ENCODE peak calls at places on chromosomes 7 and 10, in seven cellular contexts. L is HEK293T, R is WTC11, O is K562, Z is H1, Y is HepG2, Q is GM12878. F is an unnamed sample.

GRCh38 chr7:127678947-127679346 is 27.0 kb downstream of the SND1 start:
- DNase-seq in O (no peak), Z (no peak), L (no peak), Y (no peak), R (no peak), Q (peak), F (no peak)

GRCh38 chr7:156861212-156861611 is 31.8 kb downstream of the LMBR1 start:
- DNase-seq in L (no peak), Q (no peak), Z (no peak), R (no peak), O (no peak), Y (no peak), F (no peak)

GRCh38 chr7:39616138-39616537 is 7.2 kb upstream of the RALA start:
- DNase-seq in Z (no peak), L (no peak), Q (no peak), O (no peak), R (no peak), Y (no peak), F (no peak)

GRCh38 chr10:124564881-124565280 is 103.3 kb downstream of the LHPP start:
- DNase-seq in Y (no peak), Z (no peak), O (no peak), R (no peak), L (no peak), Q (no peak), F (no peak)

GRCh38 chr7:130912910-130913720 is 179.1 kb upstream of the KLF14 start:
- DNase-seq in O (no peak), Z (no peak), Y (peak), Q (peak), R (no peak), L (no peak), F (peak)

GRCh38 chr7:83347836-83348482 is 185.3 kb upstream of the PCLO start:
- DNase-seq in O (no peak), L (peak), Q (no peak), Z (no peak), Y (no peak), R (no peak), F (no peak)

GRCh38 chr7:2750054-2750453 is 62.1 kb downstream of the AMZ1 start:
- DNase-seq in L (no peak), O (no peak), Y (no peak), Q (no peak), Z (no peak), R (no peak), F (no peak)

GRCh38 chr10:19811517-19811916 is 4.7 kb upstream of the PLXDC2 start:
- DNase-seq in Y (peak), R (peak), L (peak), O (no peak), Z (no peak), Q (no peak), F (no peak)

GRCh38 chr10:17335065-17335464 is 107.0 kb downstream of the VIM start:
- DNase-seq in L (no peak), R (no peak), O (no peak), Q (no peak), Z (no peak), Y (no peak), F (no peak)

GRCh38 chr10:11539191-11539868 is 72.1 kb downstream of the USP6NL start:
- DNase-seq in Z (no peak), Q (no peak), Y (peak), R (no peak), O (peak), L (no peak), F (peak)

GRCh38 chr7:157432957-157433576 is 96.3 kb downstream of the DNAJB6 start:
- DNase-seq in Z (no peak), L (peak), R (peak), O (peak), Y (no peak), Q (no peak), F (no peak)

GRCh38 chr10:101062231-101063161 is 707 bp downstream of the KAZALD1 start:
- DNase-seq in R (peak), Q (no peak), Z (no peak), Y (peak), L (peak), O (peak), F (no peak)

GRCh38 chr7:130904031-130904757 is 170.2 kb upstream of the KLF14 start:
- DNase-seq in Y (peak), Q (no peak), R (no peak), Z (no peak), O (peak), L (no peak), F (peak)

GRCh38 chr7:44378744-44379143 is 53.4 kb upstream of the CAMK2B start:
- DNase-seq in R (no peak), Z (no peak), L (no peak), Y (peak), O (no peak), Q (no peak), F (no peak)

GRCh38 chr7:31202801-31203200 is 137.7 kb downstream of the NEUROD6 start:
- DNase-seq in O (no peak), Y (no peak), Z (no peak), R (no peak), Q (no peak), L (no peak), F (no peak)

GRCh38 chr10:13449296-13449695 is 79.5 kb downstream of the BEND7 start:
- DNase-seq in Y (no peak), L (no peak), O (no peak), Q (no peak), Z (no peak), R (no peak), F (no peak)

GRCh38 chr7:27739301-27739913 is 555 bp upstream of the TAX1BP1 start:
- DNase-seq in O (peak), L (no peak), Q (no peak), Z (no peak), Y (no peak), R (no peak), F (no peak)
- TF ChIP-seq SP1 in O (no peak), L (no peak), Q (no peak), Z (no peak), Y (no peak), R (no peak), F (no peak)

DNA sequence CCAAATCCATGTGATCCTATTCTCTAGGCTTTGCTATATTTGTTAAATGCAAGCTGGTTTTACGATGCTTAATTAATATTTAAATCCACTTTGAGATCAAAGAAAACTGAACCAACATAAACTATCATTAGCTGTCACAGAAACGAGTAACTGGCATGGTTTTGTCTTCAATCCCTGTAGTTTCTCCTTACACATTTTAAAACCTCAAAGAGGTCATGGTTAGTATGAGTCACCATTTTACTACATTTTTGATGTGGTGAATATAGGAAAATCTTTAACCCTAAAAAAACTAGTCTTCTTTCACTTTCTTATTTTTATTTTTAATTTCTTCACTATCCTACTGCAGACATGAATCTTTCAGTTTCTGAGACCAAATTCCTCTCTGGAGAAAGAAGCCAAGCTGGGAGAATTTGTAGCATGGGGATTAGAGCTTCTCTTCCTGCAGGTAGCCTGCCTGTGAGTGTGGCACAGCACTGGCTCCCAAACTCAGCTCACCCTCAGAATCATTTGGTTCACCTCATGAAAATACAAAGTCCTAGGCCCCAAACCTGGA is 8.7 kb upstream of the LIPM start:
- DNase-seq in Y (no peak), Z (no peak), L (no peak), O (no peak), R (no peak), Q (peak), F (no peak)
- TF ChIP-seq SP1 in Y (no peak), Z (no peak), L (no peak), O (no peak), R (no peak), Q (no peak), F (no peak)

DNA sequence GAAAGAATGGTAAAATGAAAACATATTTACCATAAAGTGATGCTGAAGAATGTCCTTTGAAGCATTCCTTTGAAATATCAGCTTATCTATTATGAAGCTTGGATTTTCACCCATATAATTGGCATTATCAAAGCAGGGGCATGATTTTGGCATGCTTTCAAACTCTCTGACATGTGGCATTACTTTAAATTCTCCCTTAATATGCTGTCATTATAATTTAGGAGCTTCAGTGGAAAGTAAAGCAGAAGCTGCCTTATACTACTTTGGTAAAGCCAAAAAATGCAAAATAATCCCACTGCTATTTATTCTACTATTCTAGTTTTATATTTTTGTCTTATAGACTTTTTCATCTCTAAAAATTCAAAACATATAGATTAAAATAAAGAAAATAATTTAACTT is 28.0 kb upstream of the HIBADH start:
- DNase-seq in Y (no peak), R (no peak), Z (no peak), Q (no peak), O (no peak), L (no peak), F (no peak)
- TF ChIP-seq SP1 in Y (no peak), R (no peak), Z (no peak), Q (no peak), O (no peak), L (no peak), F (no peak)

GRCh38 chr10:113073549-113074189 is 123.6 kb downstream of the TCF7L2 start:
- DNase-seq in R (peak), Q (no peak), Z (peak), L (peak), Y (peak), O (peak), F (peak)
- TF ChIP-seq SP1 in R (no peak), Q (no peak), Z (no peak), L (no peak), Y (no peak), O (no peak), F (no peak)

DNA sequence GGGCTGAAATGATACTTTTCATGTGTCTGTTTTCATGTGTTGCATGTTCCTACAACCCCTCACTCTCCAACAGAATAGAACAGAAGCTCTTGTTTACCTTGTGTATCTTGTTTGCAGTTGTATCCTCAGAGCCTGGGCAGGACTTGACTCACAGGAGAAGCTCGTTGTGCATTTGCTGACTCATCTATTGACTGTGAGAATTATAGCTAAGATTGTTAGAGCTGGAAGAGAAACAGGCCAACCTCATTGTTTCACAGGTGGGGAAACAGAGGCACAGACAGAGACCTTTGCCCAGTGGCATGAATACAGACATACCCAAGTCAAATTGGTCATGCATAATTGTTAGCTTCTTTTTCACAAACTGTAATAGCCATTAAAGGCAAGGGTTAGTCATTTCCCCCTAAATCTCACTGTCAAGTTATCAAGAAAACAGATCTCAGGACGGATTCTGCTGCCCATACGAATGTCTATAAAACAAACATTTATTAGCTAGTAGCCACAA is 4.6 kb upstream of the TSPAN15 start:
- DNase-seq in Z (no peak), R (no peak), L (no peak), O (peak), Y (peak), Q (no peak), F (peak)
- TF ChIP-seq SP1 in Z (no peak), R (no peak), L (no peak), O (no peak), Y (no peak), Q (no peak), F (peak)

DNA sequence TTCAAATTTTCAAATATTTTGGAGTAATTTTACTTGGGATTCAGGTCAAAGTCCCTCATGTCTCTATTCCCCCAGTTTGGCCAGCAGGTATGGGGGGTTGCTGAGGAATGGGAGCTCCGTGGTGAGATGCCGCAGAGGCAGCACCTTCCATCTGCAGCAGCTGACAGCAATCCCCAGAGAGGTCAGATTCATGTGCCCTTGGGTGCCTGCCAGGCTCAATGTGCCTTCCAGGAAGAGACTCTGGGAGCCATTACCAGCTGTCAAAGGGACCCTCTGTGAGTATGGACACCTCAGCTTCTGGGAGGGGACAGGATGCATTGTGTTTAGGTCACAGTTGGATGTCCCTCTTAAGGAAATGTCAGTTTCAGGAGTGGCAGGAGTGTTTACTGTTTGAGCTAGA is 75.1 kb upstream of the GRB10 start:
- DNase-seq in Y (no peak), L (no peak), R (no peak), Q (no peak), Z (no peak), O (no peak), F (no peak)
- TF ChIP-seq SP1 in Y (no peak), L (no peak), R (no peak), Q (no peak), Z (no peak), O (no peak), F (no peak)

F was measured in HCT116.